ENCODE peak calls at places on chromosomes 2 and 18, in four cellular contexts. J, T, Y and F are unnamed samples.

GRCh38 chr2:83394134-83394965 is 1064.7 kb downstream of the SUCLG1 start:
- DNase-seq in J (no peak), T (no peak), Y (no peak), F (no peak)

GRCh38 chr2:128438091-128438490 is 119.4 kb upstream of the HS6ST1 start:
- DNase-seq in J (no peak), T (no peak), Y (peak), F (no peak)

GRCh38 chr18:37666986-37667385 is 101.4 kb upstream of the CELF4 start:
- DNase-seq in J (no peak), T (no peak), Y (no peak), F (no peak)

GRCh38 chr2:120344991-120345975 is 653 bp upstream of the INHBB start:
- DNase-seq in J (no peak), T (no peak), Y (no peak), F (no peak)

GRCh38 chr2:890791-891190 is 59.9 kb upstream of the SNTG2 start:
- DNase-seq in J (no peak), T (no peak), Y (no peak), F (no peak)

GRCh38 chr18:46449033-46449432 is 208.0 kb downstream of the LOXHD1 start:
- DNase-seq in J (no peak), T (no peak), Y (no peak), F (no peak)

GRCh38 chr18:50614838-50615237 is 55.0 kb downstream of the MAPK4 start:
- DNase-seq in J (no peak), T (no peak), Y (no peak), F (peak)

GRCh38 chr2:174341301-174341994 is 6.7 kb downstream of the SP9 start:
- DNase-seq in J (no peak), T (peak), Y (peak), F (peak)

GRCh38 chr18:47397671-47398319 is 146.3 kb upstream of the SKOR2 start:
- DNase-seq in J (peak), T (no peak), Y (no peak), F (no peak)

GRCh38 chr18:68284236-68284635 is 430.7 kb downstream of the TMX3 start:
- DNase-seq in J (no peak), T (no peak), Y (no peak), F (no peak)

GRCh38 chr18:1498216-1498615 is 593.5 kb downstream of the ADCYAP1 start:
- DNase-seq in J (no peak), T (no peak), Y (no peak), F (no peak)

GRCh38 chr18:57555134-57555533 is 31.4 kb downstream of the FECH start:
- DNase-seq in J (no peak), T (no peak), Y (no peak), F (no peak)

GRCh38 chr2:17557596-17557995 is 17.1 kb downstream of the VSNL1 start:
- DNase-seq in J (no peak), T (no peak), Y (no peak), F (no peak)

GRCh38 chr2:222300725-222301295 is 2.0 kb upstream of the PAX3 start:
- DNase-seq in J (no peak), T (no peak), Y (no peak), F (no peak)

GRCh38 chr2:183255406-183255805 is 131.2 kb downstream of the NUP35 start:
- DNase-seq in J (no peak), T (no peak), Y (no peak), F (no peak)

GRCh38 chr2:224538739-224539138 is 46.4 kb downstream of the CUL3 start:
- DNase-seq in J (no peak), T (no peak), Y (no peak), F (no peak)

GRCh38 chr2:181978351-181979150 is 7.1 kb upstream of the PPP1R1C start:
- DNase-seq in J (no peak), T (no peak), Y (no peak), F (no peak)

DNA sequence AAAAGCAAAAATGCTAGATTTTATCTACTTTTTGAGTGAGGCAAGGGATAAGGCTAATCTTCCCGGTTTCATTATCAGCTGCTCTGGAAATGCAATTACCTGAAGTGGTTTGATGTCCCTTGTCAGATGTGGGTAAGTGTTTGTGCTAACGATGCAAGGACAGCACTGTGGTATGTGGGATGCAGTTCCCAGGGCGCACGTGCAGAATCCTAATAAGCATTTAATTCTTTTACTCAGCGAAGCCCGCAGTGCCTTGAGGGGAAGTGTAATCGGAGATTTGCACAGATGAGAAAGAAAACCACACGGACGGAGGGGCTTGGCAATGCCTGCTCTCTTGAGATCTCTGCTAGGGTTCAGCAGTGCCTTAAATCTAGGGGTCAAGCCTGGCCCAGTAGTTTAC is 108.5 kb upstream of the LYPD6 start:
- DNase-seq in J (no peak), T (no peak), Y (no peak), F (no peak)
- TF ChIP-seq CTCF in J (no peak), T (no peak), Y (no peak), F (no peak)

GRCh38 chr2:136117909-136118818 is at the start of gene CXCR4:
- DNase-seq in J (peak), T (peak), Y (no peak), F (peak)
- TF ChIP-seq POLR2A in J (no peak), T (peak), Y (peak), F (peak)

DNA sequence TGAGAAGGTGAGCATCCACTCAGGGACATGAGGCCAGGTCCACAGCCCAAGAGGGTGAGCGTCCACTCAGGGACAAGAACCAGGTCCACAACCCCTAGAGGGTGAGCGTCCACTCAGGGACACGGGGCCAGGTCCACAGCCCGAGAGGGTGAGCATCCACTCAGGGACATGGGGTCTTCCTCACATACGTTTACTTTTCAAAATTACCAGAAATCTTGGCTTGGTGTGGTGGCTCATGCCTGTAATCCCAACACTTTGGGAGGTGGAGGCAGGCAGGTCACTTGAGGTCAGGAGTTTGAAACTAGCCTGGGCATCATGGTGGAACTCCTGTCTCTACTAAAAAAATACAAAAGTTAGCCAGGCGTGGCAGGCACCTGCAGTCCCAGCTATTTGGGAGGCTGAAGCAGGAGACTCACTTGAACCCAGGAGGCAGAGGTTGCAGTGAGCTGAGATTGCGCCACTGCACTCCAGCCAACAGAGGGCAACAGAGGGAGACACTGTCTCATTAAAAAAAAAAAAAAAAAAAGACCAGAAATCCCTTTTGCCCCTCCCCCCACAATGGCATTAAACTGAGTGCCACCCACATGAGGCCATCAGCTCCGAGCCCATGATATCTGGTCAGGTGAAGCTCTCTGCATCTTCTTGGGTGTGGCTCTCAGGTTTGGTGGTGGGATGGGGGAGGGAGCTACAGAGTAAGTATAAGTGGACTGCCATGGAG is 9.0 kb upstream of the MBP start:
- DNase-seq in J (no peak), T (no peak), Y (no peak), F (no peak)
- TF ChIP-seq CTCF in J (no peak), T (no peak), Y (no peak), F (no peak)

GRCh38 chr2:216147172-216148131 is 38.3 kb downstream of the XRCC5 start:
- DNase-seq in J (no peak), T (no peak), Y (no peak), F (no peak)
- TF ChIP-seq POLR2A in J (no peak), T (no peak), Y (no peak), F (no peak)

DNA sequence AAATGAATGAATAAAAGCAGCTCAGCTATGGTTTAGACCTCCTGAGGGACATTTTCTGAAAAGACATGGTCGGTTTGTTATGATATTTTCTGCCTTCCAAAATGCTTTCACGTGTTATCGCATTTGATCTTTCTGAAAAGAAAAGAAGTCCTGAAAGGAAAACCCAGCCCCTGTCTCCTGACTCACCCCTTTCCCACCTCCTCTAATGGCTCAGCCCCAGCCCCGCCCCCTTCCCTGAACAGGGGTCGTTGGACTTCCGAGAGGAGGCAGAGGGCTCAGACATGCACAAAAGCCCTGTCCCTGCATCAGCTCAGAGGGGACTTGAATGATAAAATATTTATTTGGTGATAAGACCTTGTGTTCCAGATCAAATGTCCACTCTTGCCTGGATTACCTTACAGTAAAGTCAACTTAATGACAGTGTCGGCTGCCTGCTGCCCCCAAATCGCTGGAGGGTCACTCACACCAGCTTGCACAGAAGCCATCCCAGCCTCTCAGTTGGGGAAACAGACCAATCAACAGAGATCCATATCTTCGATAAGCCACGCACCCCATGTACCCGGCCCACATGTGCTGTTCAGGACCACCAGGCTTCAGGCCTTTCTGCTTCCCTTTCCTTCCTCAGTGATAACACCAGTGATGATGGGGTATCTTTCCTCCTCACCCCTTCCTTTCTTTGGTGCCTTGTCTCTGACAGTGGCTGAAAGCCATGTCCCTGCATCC is 69.6 kb downstream of the CLHC1 start:
- DNase-seq in J (no peak), T (no peak), Y (no peak), F (no peak)
- TF ChIP-seq CTCF in J (no peak), T (no peak), Y (no peak), F (no peak)

GRCh38 chr2:46315103-46315890 is 18.1 kb downstream of the EPAS1 start:
- DNase-seq in J (peak), T (peak), Y (peak), F (peak)
- TF ChIP-seq POLR2A in J (peak), T (peak), Y (peak), F (no peak)

DNA sequence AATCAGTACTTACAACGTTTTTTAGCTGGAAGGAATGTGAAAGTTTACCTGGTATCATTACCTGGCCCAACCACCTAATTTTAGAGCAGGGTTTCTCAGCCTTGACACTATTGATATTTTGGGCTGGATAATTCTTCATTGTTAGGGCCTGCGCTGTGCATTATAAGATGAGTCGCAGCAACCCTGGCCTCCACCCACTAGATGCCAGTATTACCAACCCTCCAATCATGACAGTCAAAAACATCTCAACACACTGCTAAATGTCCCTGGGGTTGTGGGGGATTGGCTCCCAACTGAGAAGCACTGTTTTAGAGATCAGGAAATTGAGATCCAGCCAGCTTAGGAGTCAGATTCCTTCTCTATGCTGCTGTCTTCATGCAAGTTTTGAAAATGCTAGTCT is 265.3 kb upstream of the TCF4 start:
- DNase-seq in J (no peak), T (no peak), Y (no peak), F (no peak)
- TF ChIP-seq CTCF in J (no peak), T (no peak), Y (no peak), F (no peak)

DNA sequence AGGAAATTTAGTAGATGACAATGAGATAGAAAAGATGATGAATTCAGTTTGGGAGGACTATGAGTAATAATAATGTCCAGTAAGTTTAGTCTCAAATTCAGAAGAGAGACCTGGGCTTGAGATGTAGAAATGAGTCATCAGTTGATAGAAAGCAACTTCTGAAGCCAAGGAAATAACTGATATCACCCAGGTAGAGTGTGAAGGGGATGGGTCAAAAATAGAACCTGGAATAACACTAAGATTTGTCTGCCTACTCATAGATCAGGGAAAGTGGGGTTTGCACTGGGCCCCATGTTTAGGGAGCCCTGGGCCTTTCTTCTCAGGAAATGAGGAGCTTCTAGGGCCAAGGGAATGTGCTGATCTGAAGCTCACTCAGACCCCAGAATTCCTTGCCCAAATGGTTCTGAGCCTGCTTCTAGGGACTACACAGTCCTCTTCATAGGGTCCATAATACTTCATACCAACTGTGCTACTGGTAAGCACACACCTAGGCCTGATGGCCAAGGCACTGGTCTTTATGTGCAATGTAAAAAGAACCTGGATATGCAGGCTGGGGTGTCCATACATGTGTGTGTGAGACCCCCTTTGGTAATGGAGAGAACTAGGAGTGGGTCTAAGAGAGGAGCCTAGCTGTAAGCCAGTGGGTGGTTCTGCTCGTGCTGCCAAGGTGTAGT is 141.2 kb downstream of the IKZF2 start:
- DNase-seq in J (no peak), T (no peak), Y (no peak), F (no peak)
- TF ChIP-seq POLR2A in J (no peak), T (no peak), Y (no peak), F (no peak)